ENCODE peak calls at places on chromosome 18, in four cellular contexts. One of them, this sample, is unnamed.

GRCh38 chr18:73942081-73942625 is 205.5 kb downstream of the FBXO15 start:
- DNase-seq in neural progenitor cell: no peak
- DNase-seq in suprapubic skin: no peak
- DNase-seq in uterus: no peak
- DNase-seq in this sample: no peak

GRCh38 chr18:31301201-31301655 is 16.7 kb upstream of the DSG1 start:
- DNase-seq in neural progenitor cell: peak; percentile 69
- DNase-seq in suprapubic skin: no peak
- DNase-seq in uterus: no peak
- DNase-seq in this sample: no peak

GRCh38 chr18:48719988-48720654 is 181.3 kb downstream of the CTIF start:
- DNase-seq in neural progenitor cell: no peak
- DNase-seq in uterus: no peak
- DNase-seq in suprapubic skin: no peak
- DNase-seq in this sample: peak; percentile 62

GRCh38 chr18:48896875-48897511 is 53.8 kb downstream of the SMAD7 start:
- DNase-seq in suprapubic skin: peak; percentile 76
- DNase-seq in uterus: no peak
- DNase-seq in neural progenitor cell: peak; percentile 67
- DNase-seq in this sample: no peak

GRCh38 chr18:11857177-11857887 is 6.1 kb downstream of the CHMP1B start:
- DNase-seq in suprapubic skin: no peak
- DNase-seq in neural progenitor cell: peak; percentile 73
- DNase-seq in uterus: peak; percentile 48
- DNase-seq in this sample: peak; percentile 99

GRCh38 chr18:40832362-40832761 is 1122.7 kb upstream of the PIK3C3 start:
- DNase-seq in uterus: no peak
- DNase-seq in suprapubic skin: no peak
- DNase-seq in neural progenitor cell: no peak
- DNase-seq in this sample: no peak

GRCh38 chr18:74916773-74917393 is 292.1 kb downstream of the PTGR3 start:
- DNase-seq in uterus: no peak
- DNase-seq in neural progenitor cell: no peak
- DNase-seq in suprapubic skin: no peak
- DNase-seq in this sample: no peak

GRCh38 chr18:9704233-9705118 is 3.6 kb upstream of the RAB31 start:
- DNase-seq in suprapubic skin: no peak
- DNase-seq in uterus: no peak
- DNase-seq in neural progenitor cell: no peak
- DNase-seq in this sample: no peak

GRCh38 chr18:7071600-7071999 is 46.0 kb downstream of the LAMA1 start:
- DNase-seq in suprapubic skin: no peak
- DNase-seq in neural progenitor cell: no peak
- DNase-seq in uterus: no peak
- DNase-seq in this sample: no peak

GRCh38 chr18:36186461-36187137 is 698 bp upstream of the MOCOS start:
- DNase-seq in neural progenitor cell: peak; percentile 43
- DNase-seq in uterus: peak; percentile 30
- DNase-seq in suprapubic skin: peak; percentile 68
- DNase-seq in this sample: no peak

GRCh38 chr18:6313427-6313826 is 101.3 kb downstream of the L3MBTL4 start:
- DNase-seq in uterus: no peak
- DNase-seq in suprapubic skin: no peak
- DNase-seq in neural progenitor cell: no peak
- DNase-seq in this sample: no peak

GRCh38 chr18:30800800-30801199 is 241.7 kb downstream of the DSC3 start:
- DNase-seq in neural progenitor cell: no peak
- DNase-seq in uterus: no peak
- DNase-seq in suprapubic skin: no peak
- DNase-seq in this sample: no peak

GRCh38 chr18:36663312-36663711 is 165.5 kb downstream of the TPGS2 start:
- DNase-seq in neural progenitor cell: no peak
- DNase-seq in uterus: no peak
- DNase-seq in suprapubic skin: no peak
- DNase-seq in this sample: no peak

GRCh38 chr18:57649536-57650495 is 28.2 kb upstream of the NARS1 start:
- DNase-seq in neural progenitor cell: no peak
- DNase-seq in suprapubic skin: no peak
- DNase-seq in uterus: no peak
- DNase-seq in this sample: peak; percentile 83

GRCh38 chr18:62767321-62767720 is 52.0 kb downstream of the PHLPP1 start:
- DNase-seq in uterus: no peak
- DNase-seq in neural progenitor cell: no peak
- DNase-seq in suprapubic skin: no peak
- DNase-seq in this sample: no peak

GRCh38 chr18:55165399-55166125 is 206.3 kb upstream of the CCDC68 start:
- DNase-seq in neural progenitor cell: no peak
- DNase-seq in suprapubic skin: no peak
- DNase-seq in uterus: no peak
- DNase-seq in this sample: no peak

GRCh38 chr18:79519751-79520472 is 124.2 kb downstream of the NFATC1 start:
- DNase-seq in suprapubic skin: no peak
- DNase-seq in neural progenitor cell: peak; percentile 50
- DNase-seq in uterus: no peak
- DNase-seq in this sample: no peak

GRCh38 chr18:46401486-46402115 is 255.4 kb downstream of the LOXHD1 start:
- DNase-seq in neural progenitor cell: no peak
- DNase-seq in uterus: no peak
- DNase-seq in suprapubic skin: no peak
- DNase-seq in this sample: no peak

DNA sequence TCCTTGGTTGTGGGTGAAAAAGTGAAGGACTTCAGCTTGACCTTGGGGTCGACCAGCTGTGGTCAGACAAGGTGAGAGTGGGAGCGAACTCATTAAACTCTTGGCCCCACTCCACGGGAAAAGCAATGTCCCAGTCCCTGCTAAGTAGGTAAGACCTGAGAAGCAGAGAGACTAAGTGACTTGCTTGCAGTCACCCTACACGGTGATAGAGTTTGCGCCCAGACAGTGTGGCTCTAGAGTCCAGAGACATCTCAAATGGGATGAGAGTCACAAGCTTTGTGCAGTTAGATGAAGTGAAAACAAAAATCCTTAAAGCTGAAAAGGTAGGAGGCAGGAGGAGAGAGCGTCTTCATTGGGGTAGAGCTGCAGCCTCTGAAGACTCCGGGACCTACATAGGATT is 55.9 kb upstream of the ZNF236 start:
- DNase-seq in uterus: no peak
- DNase-seq in suprapubic skin: no peak
- DNase-seq in neural progenitor cell: no peak
- DNase-seq in this sample: no peak
- TF ChIP-seq CTCF in uterus: no peak
- TF ChIP-seq CTCF in suprapubic skin: no peak
- TF ChIP-seq CTCF in neural progenitor cell: no peak
- TF ChIP-seq CTCF in this sample: no peak

GRCh38 chr18:3456686-3457069 is 6.7 kb downstream of the TGIF1 start:
- DNase-seq in uterus: no peak
- DNase-seq in suprapubic skin: no peak
- DNase-seq in neural progenitor cell: no peak
- DNase-seq in this sample: no peak

GRCh38 chr18:3454365-3455089 is 4.6 kb downstream of the TGIF1 start:
- DNase-seq in suprapubic skin: no peak
- DNase-seq in uterus: no peak
- DNase-seq in neural progenitor cell: peak; percentile 76
- DNase-seq in this sample: peak; percentile 61

GRCh38 chr18:3453540-3454364 is 3.8 kb downstream of the TGIF1 start:
- DNase-seq in uterus: peak; percentile 60
- DNase-seq in suprapubic skin: peak; percentile 87
- DNase-seq in neural progenitor cell: peak; percentile 77
- DNase-seq in this sample: peak; percentile 98

GRCh38 chr18:3455938-3456685 is 6.1 kb downstream of the TGIF1 start:
- DNase-seq in uterus: no peak
- DNase-seq in suprapubic skin: no peak
- DNase-seq in neural progenitor cell: no peak
- DNase-seq in this sample: peak; percentile 58

GRCh38 chr18:3455090-3455640 is 5.2 kb downstream of the TGIF1 start:
- DNase-seq in neural progenitor cell: peak; percentile 29
- DNase-seq in suprapubic skin: no peak
- DNase-seq in uterus: no peak
- DNase-seq in this sample: no peak
- TF ChIP-seq CTCF in neural progenitor cell: no peak
- TF ChIP-seq CTCF in suprapubic skin: no peak
- TF ChIP-seq CTCF in uterus: no peak
- TF ChIP-seq CTCF in this sample: peak; percentile 54

DNA sequence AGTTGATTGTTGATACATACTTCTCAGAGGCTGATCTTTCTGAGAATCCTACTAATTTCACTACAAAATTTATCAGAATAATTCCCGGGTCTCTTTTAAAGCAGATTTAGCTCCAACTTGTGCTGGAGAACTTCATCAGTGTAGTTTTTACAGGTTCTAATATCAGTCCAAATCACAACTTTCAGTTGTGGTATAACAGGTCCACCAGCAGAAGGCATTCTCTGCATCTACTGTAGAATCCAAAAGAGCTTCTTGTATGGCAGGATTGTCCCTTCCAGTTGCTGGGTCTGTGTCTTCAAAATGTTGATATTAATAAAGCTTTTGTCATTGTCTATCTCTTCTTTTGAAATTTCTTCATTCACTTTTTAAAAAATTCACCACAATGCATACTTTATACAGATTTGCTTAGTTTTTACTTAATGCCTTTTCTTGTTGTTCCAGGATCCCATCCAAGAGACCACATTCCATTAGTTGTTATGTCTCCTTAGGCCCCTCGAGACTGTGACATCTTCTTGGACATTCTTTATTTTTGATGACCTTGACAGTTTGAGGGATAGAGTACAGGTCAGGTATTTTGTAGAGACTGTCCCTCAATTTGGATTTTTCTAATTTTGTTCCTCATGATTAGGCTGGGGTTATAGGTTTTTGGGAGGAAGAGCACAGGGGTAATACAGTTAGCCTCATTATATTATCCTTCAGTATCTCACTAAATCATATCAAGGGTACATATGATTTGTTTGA is 490.5 kb upstream of the MEX3C start:
- DNase-seq in neural progenitor cell: no peak
- DNase-seq in uterus: no peak
- DNase-seq in suprapubic skin: no peak
- DNase-seq in this sample: no peak
- TF ChIP-seq CTCF in neural progenitor cell: no peak
- TF ChIP-seq CTCF in uterus: no peak
- TF ChIP-seq CTCF in suprapubic skin: no peak
- TF ChIP-seq CTCF in this sample: no peak

GRCh38 chr18:50661013-50661412 is 101.1 kb downstream of the MAPK4 start:
- DNase-seq in uterus: no peak
- DNase-seq in suprapubic skin: no peak
- DNase-seq in neural progenitor cell: no peak
- DNase-seq in this sample: no peak

GRCh38 chr18:50656841-50657470 is 97.1 kb downstream of the MAPK4 start:
- DNase-seq in neural progenitor cell: no peak
- DNase-seq in suprapubic skin: no peak
- DNase-seq in uterus: no peak
- DNase-seq in this sample: no peak

GRCh38 chr18:50658601-50659000 is 98.7 kb downstream of the MAPK4 start:
- DNase-seq in suprapubic skin: no peak
- DNase-seq in uterus: no peak
- DNase-seq in neural progenitor cell: no peak
- DNase-seq in this sample: no peak

GRCh38 chr18:50662177-50662576 is 102.3 kb downstream of the MAPK4 start:
- DNase-seq in uterus: no peak
- DNase-seq in neural progenitor cell: peak; percentile 47
- DNase-seq in suprapubic skin: no peak
- DNase-seq in this sample: no peak

DNA sequence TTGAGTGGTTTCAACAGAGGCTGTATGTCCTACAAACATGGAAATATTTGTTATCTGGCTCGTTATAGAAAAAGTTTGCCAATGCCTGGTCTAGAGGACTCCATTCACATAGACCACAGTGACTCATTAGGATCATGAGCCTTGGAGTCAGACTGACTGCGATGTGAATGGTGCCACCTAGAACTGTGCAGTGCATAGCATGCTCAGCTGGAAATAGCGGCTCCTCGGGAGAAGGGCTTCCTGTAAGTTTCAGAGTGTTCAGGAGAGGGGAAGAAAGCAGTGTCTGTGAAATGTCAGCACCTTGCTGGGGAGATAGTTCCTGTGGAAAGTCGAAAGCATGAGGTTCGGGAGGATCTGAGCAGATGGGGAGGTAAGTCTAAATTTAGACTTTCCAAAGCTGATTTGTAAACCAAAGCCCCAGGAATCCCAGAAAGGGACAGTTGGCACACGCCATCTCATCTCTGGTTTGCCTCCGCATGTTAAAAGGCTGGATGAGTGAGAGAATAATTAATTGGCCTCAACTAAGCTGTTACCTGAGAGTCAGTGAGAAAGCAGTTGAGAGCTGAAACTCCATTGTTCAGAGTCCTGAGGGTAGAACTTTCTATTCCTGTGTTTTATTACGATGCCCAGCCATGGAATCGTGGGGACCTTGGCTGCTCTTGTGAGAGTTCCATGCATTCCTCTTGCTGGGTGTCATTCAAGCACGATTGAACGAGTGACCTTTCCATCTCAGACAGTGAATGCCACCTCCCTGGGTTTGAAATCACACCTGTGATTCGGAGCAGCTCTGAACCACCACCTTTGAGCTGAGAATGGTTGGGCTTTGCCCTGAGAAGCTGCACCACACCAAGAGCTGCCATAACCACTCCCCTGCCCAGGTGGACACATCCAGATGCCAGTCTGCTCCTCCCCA is 99.5 kb downstream of the MAPK4 start:
- DNase-seq in suprapubic skin: no peak
- DNase-seq in uterus: no peak
- DNase-seq in neural progenitor cell: no peak
- DNase-seq in this sample: no peak
- TF ChIP-seq CTCF in suprapubic skin: no peak
- TF ChIP-seq CTCF in uterus: no peak
- TF ChIP-seq CTCF in neural progenitor cell: no peak
- TF ChIP-seq CTCF in this sample: no peak

GRCh38 chr18:69484699-69485396 is 84.2 kb downstream of the DOK6 start:
- DNase-seq in uterus: no peak
- DNase-seq in neural progenitor cell: no peak
- DNase-seq in suprapubic skin: no peak
- DNase-seq in this sample: no peak
- TF ChIP-seq CTCF in uterus: no peak
- TF ChIP-seq CTCF in neural progenitor cell: peak; percentile 29
- TF ChIP-seq CTCF in suprapubic skin: no peak
- TF ChIP-seq CTCF in this sample: no peak

DNA sequence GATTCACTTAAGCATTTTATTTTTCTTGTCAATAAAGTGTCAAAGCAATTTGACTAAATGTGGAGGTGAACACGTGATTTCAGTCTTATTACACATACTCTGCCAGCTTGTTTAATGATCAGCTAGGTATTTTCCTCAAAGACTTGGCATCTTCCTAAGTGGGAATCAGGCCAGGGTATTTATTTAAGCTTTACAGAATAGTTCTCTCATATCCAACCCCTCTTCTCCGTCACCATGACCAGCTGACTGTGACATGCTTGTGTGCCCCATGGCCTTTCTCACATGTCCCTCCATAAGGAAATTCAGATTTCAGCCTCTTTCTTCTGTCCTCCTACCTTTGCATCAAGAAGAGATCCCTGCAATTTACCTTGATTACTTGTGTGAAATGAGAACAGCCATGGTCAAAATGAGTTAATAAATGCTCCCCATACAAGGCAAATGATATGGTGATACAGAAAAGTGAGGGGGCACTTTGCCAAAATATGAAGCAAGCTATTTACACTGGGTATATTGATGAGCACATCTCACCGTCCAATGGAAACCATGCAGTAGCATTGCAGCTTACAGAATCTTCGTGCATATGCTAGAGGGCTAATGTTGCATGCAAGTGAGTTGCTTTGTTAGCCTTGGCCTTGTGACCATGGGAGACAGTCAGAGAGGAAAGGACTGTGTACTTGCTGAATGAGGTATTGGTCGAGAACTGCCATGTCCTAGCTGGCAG is 202.2 kb downstream of the RNF152 start:
- DNase-seq in suprapubic skin: no peak
- DNase-seq in neural progenitor cell: no peak
- DNase-seq in uterus: no peak
- DNase-seq in this sample: no peak
- TF ChIP-seq CTCF in suprapubic skin: no peak
- TF ChIP-seq CTCF in neural progenitor cell: no peak
- TF ChIP-seq CTCF in uterus: no peak
- TF ChIP-seq CTCF in this sample: no peak